ENCODE peak calls at places on chromosomes 6 and 20, in nine cellular contexts. S is SJSA1; X is CD8-positive, alpha-beta T cell; G is uterus; O is psoas muscle; Z is lower lobe of right lung; K is right atrium auricular region; N is right lobe of liver; J is neuronal stem cell. U is an unnamed sample.

GRCh38 chr20:57262244-57263126 is 4.0 kb downstream of the BMP7 start:
- DNase-seq in S (no peak), X (no peak), G (no peak), O (no peak), Z (no peak), K (no peak), N (no peak), J (no peak), U (no peak)

GRCh38 chr6:102942206-102942605 is 1548.7 kb downstream of the GRIK2 start:
- DNase-seq in S (no peak), X (no peak), G (no peak), O (no peak), Z (no peak), K (no peak), N (no peak), J (no peak), U (no peak)

GRCh38 chr6:2993755-2994317 is 5.9 kb upstream of the NQO2 start:
- DNase-seq in S (no peak), X (no peak), G (no peak), O (no peak), Z (no peak), K (no peak), N (no peak), J (no peak), U (no peak)

GRCh38 chr6:98835149-98836024 is 1.0 kb downstream of the POU3F2 start:
- DNase-seq in S (no peak), X (no peak), G (no peak), O (no peak), Z (no peak), K (no peak), N (peak; percentile 56), J (peak; percentile 54), U (peak; percentile 52)

GRCh38 chr6:105851181-105851580 is 235.0 kb upstream of the PRDM1 start:
- DNase-seq in S (no peak), X (no peak), G (no peak), O (no peak), Z (no peak), K (no peak), N (no peak), J (peak; percentile 20), U (peak; percentile 28)

GRCh38 chr20:8373579-8373978 is 241.5 kb downstream of the PLCB1 start:
- DNase-seq in S (no peak), X (no peak), G (no peak), O (no peak), Z (no peak), K (no peak), N (no peak), J (no peak), U (no peak)

GRCh38 chr6:46039646-46040045 is 24.0 kb upstream of the CLIC5 start:
- DNase-seq in S (no peak), X (no peak), G (no peak), O (no peak), Z (no peak), K (no peak), N (no peak), J (no peak), U (no peak)

GRCh38 chr6:135053433-135053832 is 1.2 kb downstream of the HBS1L start:
- DNase-seq in S (no peak), X (no peak), G (no peak), O (no peak), Z (no peak), K (no peak), N (no peak), J (no peak), U (no peak)

GRCh38 chr6:39812496-39812852 is 20.3 kb downstream of the DAAM2 start:
- DNase-seq in S (no peak), X (no peak), G (no peak), O (no peak), Z (no peak), K (no peak), N (no peak), J (no peak), U (no peak)

GRCh38 chr20:46312075-46312944 is 4.0 kb upstream of the CDH22 start:
- DNase-seq in S (no peak), X (no peak), G (no peak), O (no peak), Z (no peak), K (no peak), N (no peak), J (peak; percentile 61), U (no peak)

GRCh38 chr20:26209171-26209941 is 512.7 kb upstream of the ZNF337 start:
- DNase-seq in S (peak; percentile 31), X (peak; percentile 20), G (no peak), O (peak; percentile 47), Z (peak; percentile 52), K (no peak), N (peak; percentile 44), J (peak; percentile 23), U (peak; percentile 32)

GRCh38 chr6:57173886-57174510 is 1.9 kb downstream of the BAG2 start:
- DNase-seq in S (peak; percentile 49), X (no peak), G (peak; percentile 58), O (no peak), Z (no peak), K (no peak), N (no peak), J (no peak), U (no peak)

GRCh38 chr6:683742-684440 is 9.0 kb downstream of the EXOC2 start:
- DNase-seq in S (peak; percentile 99), X (no peak), G (no peak), O (no peak), Z (no peak), K (no peak), N (no peak), J (peak; percentile 56), U (no peak)

GRCh38 chr20:13692802-13693736 is 54.3 kb upstream of the TASP1 start:
- DNase-seq in S (no peak), X (no peak), G (no peak), O (no peak), Z (no peak), K (no peak), N (peak; percentile 85), J (no peak), U (no peak)

GRCh38 chr20:7257719-7258466 is 490.4 kb downstream of the BMP2 start:
- DNase-seq in S (no peak), X (no peak), G (no peak), O (no peak), Z (no peak), K (no peak), N (peak; percentile 68), J (no peak), U (no peak)

GRCh38 chr6:155125916-155126315 is 130.8 kb downstream of the TIAM2 start:
- DNase-seq in S (no peak), X (no peak), G (no peak), O (no peak), Z (no peak), K (no peak), N (no peak), J (no peak), U (no peak)

GRCh38 chr20:58722877-58723627 is 30.5 kb downstream of the NPEPL1 start:
- DNase-seq in S (no peak), X (no peak), G (no peak), O (no peak), Z (no peak), K (peak; percentile 36), N (no peak), J (no peak), U (peak; percentile 43)

GRCh38 chr6:1043458-1043836 is 268.5 kb upstream of the FOXQ1 start:
- DNase-seq in S (no peak), X (no peak), G (no peak), O (no peak), Z (no peak), K (no peak), N (no peak), J (no peak), U (no peak)

GRCh38 chr20:47438464-47439381 is 63.0 kb upstream of the NCOA3 start:
- DNase-seq in S (no peak), X (no peak), G (no peak), O (no peak), Z (no peak), K (no peak), N (no peak), J (no peak), U (no peak)

GRCh38 chr6:65229768-65230167 is 477.3 kb downstream of the EYS start:
- DNase-seq in S (no peak), X (no peak), G (no peak), O (no peak), Z (no peak), K (no peak), N (no peak), J (no peak), U (no peak)

DNA sequence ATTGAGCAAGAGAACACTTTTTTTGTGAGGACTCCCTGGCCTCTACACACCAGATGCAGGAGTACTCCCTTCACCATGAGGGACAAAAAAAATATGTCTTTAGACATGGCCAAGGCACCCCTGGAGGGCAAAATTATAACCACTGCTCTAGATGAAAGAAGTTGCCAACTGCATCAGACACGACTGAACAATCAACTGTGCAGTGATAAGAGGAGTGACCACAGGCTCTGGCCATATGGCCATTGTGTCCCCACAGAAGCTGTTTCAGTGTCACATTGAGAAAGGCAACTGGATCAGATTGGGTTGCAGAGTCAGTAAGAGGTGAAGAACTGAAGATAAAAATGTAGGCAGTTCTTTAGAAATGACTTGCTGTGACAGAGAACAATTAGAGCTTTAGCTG is 85.7 kb downstream of the C6orf118 start:
- DNase-seq in S (no peak), X (no peak), G (no peak), O (no peak), Z (no peak), K (no peak), N (no peak), J (no peak), U (no peak)
- H3K4me3 ChIP-seq in S (no peak overlapping the region), X (no peak overlapping the region), G (no peak overlapping the region), O (no peak overlapping the region), Z (no peak overlapping the region), K (no peak overlapping the region), N (no peak overlapping the region), J (no peak overlapping the region), U (no peak overlapping the region)

DNA sequence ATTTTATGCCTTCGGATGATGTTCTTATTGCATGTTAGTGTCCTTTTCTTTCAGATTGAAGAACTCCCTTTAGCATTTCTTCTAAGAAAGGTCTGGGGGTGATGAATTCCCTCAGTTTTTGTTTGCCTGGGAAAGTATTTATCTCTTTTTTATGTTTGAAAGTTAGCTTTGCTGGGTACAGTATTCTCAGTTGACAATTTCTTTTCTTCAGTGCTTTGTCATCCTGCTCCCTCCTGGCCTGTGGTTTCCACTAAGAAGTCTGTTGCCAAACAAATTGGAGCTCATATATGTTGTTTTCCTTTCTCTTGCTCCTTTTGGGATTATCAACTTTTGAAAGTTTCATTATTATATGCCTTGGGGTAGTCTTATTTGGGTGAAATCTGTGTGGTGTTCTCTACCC is 11.5 kb downstream of the GRM1 start:
- DNase-seq in S (no peak), X (no peak), G (no peak), O (no peak), Z (no peak), K (no peak), N (no peak), J (no peak), U (no peak)
- H3K27me3 ChIP-seq in S (peaks cover 4% of the 10 kb centered on the region), X (peaks cover 3% of the 10 kb centered on the region), G (no peaks in the 10 kb centered on the region), O (no peaks in the 10 kb centered on the region), Z (no peaks in the 10 kb centered on the region), K (no peaks in the 10 kb centered on the region), N (no peaks in the 10 kb centered on the region), J (no peaks in the 10 kb centered on the region), U (no peaks in the 10 kb centered on the region)

GRCh38 chr6:14727494-14728395 is 518.1 kb upstream of the JARID2 start:
- DNase-seq in S (no peak), X (no peak), G (no peak), O (no peak), Z (no peak), K (no peak), N (no peak), J (no peak), U (no peak)
- H3K27ac ChIP-seq in S (no peak overlapping the region), X (no peak overlapping the region), G (peak overlapping the region; percentile 28), O (no peak overlapping the region), Z (peak overlapping the region; percentile 73), K (peak overlapping the region; percentile 35), N (peak overlapping the region; percentile 62), J (no peak overlapping the region), U (peak overlapping the region; percentile 63)

GRCh38 chr6:144008501-144009245 is 614 bp upstream of the PLAGL1 start:
- DNase-seq in S (no peak), X (no peak), G (no peak), O (no peak), Z (peak; percentile 48), K (no peak), N (peak; percentile 57), J (no peak), U (no peak)
- H3K4me3 ChIP-seq in S (peak overlapping the region; percentile 83), X (peak overlapping the region; percentile 37), G (peak overlapping the region; percentile 27), O (peak overlapping the region; percentile 72), Z (peak overlapping the region; percentile 63), K (peak overlapping the region; percentile 65), N (peak overlapping the region; percentile 27), J (peak overlapping the region; percentile 56), U (peak overlapping the region; percentile 33)

U was measured in left lung.